ENCODE peak calls at places on chromosomes 1 and 21, in ten cellular contexts. S is stimulated activated CD4-positive, alpha-beta T cell treated with anti-CD3 and anti-CD28 coated beads, Interleukin-1b, Interleukin-23, amount 100 ng/mL, for 4 hours; E is progenitor cell of endocrine pancreas; G is EH; J is HT-29; U is lung microvascular endothelial cell; C is SW 1271; H is NCI-H1417 treated with DMSO at 0.1 percent for 48 hours; P is right cardiac atrium; Y is CD8-positive, alpha-beta T cell. V is an unnamed sample.

GRCh38 chr1:14946567-14947285 is 206.8 kb upstream of the TMEM51 start:
- DNase-seq in S (no peak), E (no peak), G (peak), J (peak), U (no peak), C (no peak), H (no peak), P (no peak), Y (no peak), V (no peak)

GRCh38 chr1:87030740-87031400 is 116.4 kb downstream of the HS2ST1 start:
- DNase-seq in S (no peak), E (no peak), G (no peak), J (no peak), U (no peak), C (no peak), H (no peak), P (no peak), Y (no peak), V (no peak)

GRCh38 chr1:59272507-59272906 is 24.4 kb upstream of the FGGY start:
- DNase-seq in S (no peak), E (no peak), G (peak), J (no peak), U (peak), C (no peak), H (no peak), P (no peak), Y (no peak), V (no peak)

GRCh38 chr1:234922987-234923386 is 205.7 kb downstream of the TOMM20 start:
- DNase-seq in S (no peak), E (no peak), G (no peak), J (no peak), U (no peak), C (no peak), H (no peak), P (no peak), Y (no peak), V (no peak)

GRCh38 chr1:27528701-27529637 is 39.0 kb upstream of the WASF2 start:
- DNase-seq in S (no peak), E (no peak), G (peak), J (peak), U (peak), C (no peak), H (peak), P (peak), Y (no peak), V (no peak)

GRCh38 chr21:45927851-45928850 is 53.4 kb upstream of the COL6A1 start:
- DNase-seq in S (no peak), E (no peak), G (no peak), J (no peak), U (no peak), C (no peak), H (no peak), P (no peak), Y (no peak), V (no peak)

GRCh38 chr1:230416430-230416829 is 9.7 kb downstream of the PGBD5 start:
- DNase-seq in S (no peak), E (no peak), G (no peak), J (no peak), U (no peak), C (no peak), H (no peak), P (no peak), Y (no peak), V (no peak)

GRCh38 chr1:203686091-203686632 is 59.5 kb downstream of the ATP2B4 start:
- DNase-seq in S (no peak), E (no peak), G (peak), J (no peak), U (peak), C (no peak), H (no peak), P (no peak), Y (no peak), V (no peak)

GRCh38 chr21:18705971-18706370 is 302.4 kb upstream of the TMPRSS15 start:
- DNase-seq in S (no peak), E (no peak), G (no peak), J (no peak), U (no peak), C (no peak), H (no peak), P (no peak), Y (no peak), V (no peak)

GRCh38 chr1:8047686-8048522 is 21.8 kb upstream of the ERRFI1 start:
- DNase-seq in S (no peak), E (no peak), G (peak), J (no peak), U (peak), C (peak), H (no peak), P (no peak), Y (no peak), V (no peak)

GRCh38 chr1:175978926-175979325 is 228.2 kb downstream of the COP1 start:
- DNase-seq in S (no peak), E (no peak), G (no peak), J (no peak), U (no peak), C (no peak), H (no peak), P (no peak), Y (no peak), V (no peak)

GRCh38 chr1:65216989-65217388 is 69.0 kb downstream of the AK4 start:
- DNase-seq in S (no peak), E (no peak), G (no peak), J (no peak), U (no peak), C (no peak), H (no peak), P (no peak), Y (no peak), V (no peak)

GRCh38 chr1:156661932-156662587 is 15.1 kb downstream of the NES start:
- DNase-seq in S (no peak), E (no peak), G (peak), J (peak), U (peak), C (no peak), H (no peak), P (peak), Y (no peak), V (no peak)

GRCh38 chr1:3237994-3238704 is 169.1 kb downstream of the PRDM16 start:
- DNase-seq in S (no peak), E (no peak), G (no peak), J (no peak), U (no peak), C (no peak), H (no peak), P (peak), Y (no peak), V (no peak)

GRCh38 chr1:161736332-161736969 is 13.1 kb upstream of the DUSP12 start:
- DNase-seq in S (no peak), E (no peak), G (peak), J (peak), U (no peak), C (no peak), H (no peak), P (no peak), Y (no peak), V (no peak)

GRCh38 chr1:161193561-161194235 is 5.2 kb downstream of the ADAMTS4 start:
- DNase-seq in S (no peak), E (no peak), G (no peak), J (no peak), U (peak), C (no peak), H (no peak), P (peak), Y (no peak), V (no peak)

GRCh38 chr1:226276987-226277386 is 32.0 kb downstream of the LIN9 start:
- DNase-seq in S (no peak), E (no peak), G (no peak), J (no peak), U (no peak), C (no peak), H (no peak), P (no peak), Y (no peak), V (no peak)

GRCh38 chr1:246836169-246836568 is 95.6 kb downstream of the AHCTF1 start:
- DNase-seq in S (no peak), E (no peak), G (peak), J (no peak), U (peak), C (no peak), H (no peak), P (no peak), Y (no peak), V (no peak)

GRCh38 chr1:198199105-198199504 is 42.3 kb downstream of the NEK7 start:
- DNase-seq in S (no peak), E (no peak), G (no peak), J (no peak), U (no peak), C (no peak), H (no peak), P (no peak), Y (no peak), V (no peak)

GRCh38 chr1:174258148-174258550 is 98.8 kb downstream of the RABGAP1L start:
- DNase-seq in S (peak), E (no peak), G (peak), J (peak), U (peak), C (peak), H (no peak), P (no peak), Y (peak), V (peak)

GRCh38 chr1:82775402-82776000 is 974.8 kb downstream of the ADGRL2 start:
- DNase-seq in S (peak), E (no peak), G (peak), J (peak), U (peak), C (no peak), H (no peak), P (peak), Y (no peak), V (no peak)

GRCh38 chr1:183810756-183811155 is 5.8 kb downstream of the RGL1 start:
- DNase-seq in S (no peak), E (no peak), G (no peak), J (no peak), U (no peak), C (no peak), H (no peak), P (no peak), Y (no peak), V (no peak)

GRCh38 chr21:32648165-32648564 is 36.0 kb upstream of the CFAP298 start:
- DNase-seq in S (no peak), E (no peak), G (no peak), J (no peak), U (no peak), C (no peak), H (no peak), P (no peak), Y (no peak), V (no peak)

GRCh38 chr1:169146536-169147214 is 40.2 kb downstream of the ATP1B1 start:
- DNase-seq in S (no peak), E (no peak), G (no peak), J (no peak), U (no peak), C (no peak), H (no peak), P (no peak), Y (no peak), V (no peak)

GRCh38 chr1:61322769-61323168 is 240.4 kb downstream of the NFIA start:
- DNase-seq in S (no peak), E (no peak), G (no peak), J (peak), U (no peak), C (no peak), H (peak), P (no peak), Y (no peak), V (no peak)

GRCh38 chr1:19341201-19342076 is 29.3 kb downstream of the SLC66A1 start:
- DNase-seq in S (peak), E (peak), G (peak), J (peak), U (peak), C (peak), H (no peak), P (peak), Y (peak), V (peak)

GRCh38 chr1:18926315-18927081 is 24.1 kb upstream of the ALDH4A1 start:
- DNase-seq in S (peak), E (no peak), G (peak), J (peak), U (peak), C (peak), H (no peak), P (peak), Y (peak), V (peak)

GRCh38 chr1:58574816-58575215 is 2.2 kb downstream of the TACSTD2 start:
- DNase-seq in S (no peak), E (no peak), G (no peak), J (no peak), U (no peak), C (no peak), H (no peak), P (no peak), Y (no peak), V (no peak)

GRCh38 chr1:34896612-34897011 is 32.8 kb downstream of the DLGAP3 start:
- DNase-seq in S (no peak), E (no peak), G (peak), J (no peak), U (no peak), C (no peak), H (no peak), P (no peak), Y (no peak), V (no peak)